ENCODE peak calls at places on chromosomes 7 and 10, in nine cellular contexts. S is AG10803, W is choroid plexus epithelial cell, I is left ventricle myocardium inferior, H is tibial nerve, L is prostate gland, Q is HFF-Myc, P is IMR-90, X is SK-N-SH. B is an unnamed sample.

GRCh38 chr10:47415520-47416304 is 31.6 kb upstream of the ZNF488 start:
- DNase-seq in Q (no peak), L (no peak), X (no peak), I (no peak), S (no peak), H (no peak), P (no peak), W (no peak), B (no peak)

GRCh38 chr10:60148266-60148840 is 241.3 kb downstream of the ANK3 start:
- DNase-seq in W (peak), P (peak), L (peak), S (peak), Q (peak), H (no peak), X (no peak), I (no peak), B (peak)

GRCh38 chr7:99407849-99408346 is 499 bp downstream of the PDAP1 start:
- DNase-seq in P (peak), Q (no peak), I (peak), H (no peak), S (peak), X (peak), L (no peak), W (peak), B (peak)

GRCh38 chr10:106571216-106571954 is 593.1 kb downstream of the SORCS1 start:
- DNase-seq in P (peak), I (no peak), X (peak), Q (no peak), W (peak), H (no peak), S (peak), L (no peak), B (peak)

GRCh38 chr10:126208736-126209317 is 179.4 kb downstream of the ADAM12 start:
- DNase-seq in I (no peak), P (no peak), W (peak), L (no peak), Q (no peak), X (no peak), H (no peak), S (no peak), B (no peak)

GRCh38 chr10:100907175-100907574 is 5.6 kb upstream of the SLF2 start:
- DNase-seq in L (no peak), W (peak), H (no peak), I (no peak), Q (no peak), P (no peak), S (no peak), X (no peak), B (no peak)

GRCh38 chr10:24814568-24815313 is 91.1 kb upstream of the ARHGAP21 start:
- DNase-seq in P (peak), H (no peak), I (no peak), S (peak), Q (no peak), X (no peak), W (peak), L (no peak), B (peak)

GRCh38 chr10:51073461-51074237 is 638 bp upstream of the PRKG1 start:
- DNase-seq in Q (no peak), P (peak), I (peak), S (peak), H (peak), L (peak), X (peak), W (peak), B (no peak)

GRCh38 chr7:131173148-131173890 is 154.4 kb upstream of the MKLN1 start:
- DNase-seq in I (no peak), X (no peak), L (no peak), W (peak), S (peak), P (peak), Q (no peak), H (no peak), B (peak)

GRCh38 chr7:110921478-110922210 is 169.3 kb upstream of the LRRN3 start:
- DNase-seq in W (peak), L (no peak), Q (no peak), I (no peak), X (no peak), P (peak), H (no peak), S (peak), B (peak)

GRCh38 chr7:4882169-4882741 is 1.3 kb downstream of the RADIL start:
- DNase-seq in Q (peak), I (peak), S (peak), W (peak), P (peak), L (peak), H (peak), X (peak), B (peak)

GRCh38 chr7:156060925-156061324 is 248.7 kb upstream of the SHH start:
- DNase-seq in H (no peak), P (no peak), W (no peak), I (no peak), L (no peak), X (no peak), Q (no peak), S (no peak), B (no peak)

GRCh38 chr7:93779115-93779514 is 111.4 kb downstream of the TFPI2 start:
- DNase-seq in I (no peak), H (no peak), W (peak), X (no peak), L (no peak), Q (no peak), P (no peak), S (peak), B (no peak)

GRCh38 chr7:96080021-96080420 is 241.9 kb downstream of the SLC25A13 start:
- DNase-seq in X (no peak), L (no peak), S (no peak), H (no peak), Q (no peak), W (no peak), I (no peak), P (peak), B (peak)

GRCh38 chr7:157005456-157006204 is 4.8 kb downstream of the MNX1 start:
- DNase-seq in X (peak), Q (no peak), L (no peak), S (no peak), W (no peak), I (no peak), P (no peak), H (no peak), B (no peak)

GRCh38 chr7:7970620-7971307 is 2.2 kb downstream of the GLCCI1 start:
- DNase-seq in X (peak), P (peak), L (no peak), H (no peak), I (no peak), S (no peak), Q (no peak), W (peak), B (peak)

GRCh38 chr10:132432176-132432540 is 35.2 kb downstream of the PWWP2B start:
- DNase-seq in X (peak), L (no peak), H (no peak), W (no peak), Q (no peak), P (no peak), I (no peak), S (no peak), B (no peak)

GRCh38 chr7:74040791-74041520 is 13.0 kb downstream of the ELN start:
- DNase-seq in L (no peak), X (no peak), H (no peak), W (no peak), I (no peak), P (no peak), S (no peak), Q (no peak), B (no peak)

GRCh38 chr10:104090597-104090996 is 4.9 kb upstream of the COL17A1 start:
- DNase-seq in Q (no peak), L (no peak), H (no peak), X (no peak), P (peak), S (no peak), W (peak), I (no peak), B (peak)

GRCh38 chr7:73623798-73624668 is at the start of gene MLXIPL:
- DNase-seq in W (peak), H (peak), P (no peak), Q (no peak), I (peak), S (peak), L (peak), X (peak), B (peak)

GRCh38 chr10:29612657-29613056 is 22.1 kb downstream of the SVIL start:
- DNase-seq in Q (no peak), L (no peak), P (no peak), W (no peak), X (no peak), I (no peak), H (no peak), S (no peak), B (no peak)

GRCh38 chr7:70693300-70693689 is 438.6 kb upstream of the GALNT17 start:
- DNase-seq in Q (no peak), L (no peak), H (no peak), W (peak), X (peak), I (no peak), P (no peak), S (peak), B (peak)

GRCh38 chr10:44253769-44254462 is 131.0 kb downstream of the CXCL12 start:
- DNase-seq in X (no peak), I (peak), P (peak), S (peak), L (peak), Q (peak), H (peak), W (peak), B (peak)

GRCh38 chr10:35912615-35913170 is 270.6 kb upstream of the FZD8 start:
- DNase-seq in S (peak), I (no peak), Q (peak), W (peak), H (no peak), L (no peak), P (peak), X (no peak), B (peak)

GRCh38 chr10:91051834-91052233 is 130.9 kb upstream of the ANKRD1 start:
- DNase-seq in X (no peak), L (peak), H (peak), P (no peak), I (peak), W (no peak), S (peak), Q (no peak), B (peak)

GRCh38 chr7:130996841-130997231 is 262.8 kb upstream of the KLF14 start:
- DNase-seq in X (no peak), L (peak), I (no peak), S (no peak), Q (no peak), P (peak), W (peak), H (no peak), B (no peak)

GRCh38 chr7:5421626-5422323 is 1.9 kb downstream of the TNRC18 start:
- DNase-seq in I (peak), X (peak), L (peak), P (peak), S (peak), W (peak), Q (no peak), H (peak), B (peak)

GRCh38 chr7:107388604-107389003 is 81.3 kb upstream of the GPR22 start:
- DNase-seq in H (no peak), I (no peak), X (no peak), L (no peak), Q (no peak), P (no peak), W (no peak), S (no peak), B (no peak)
- H3K4me3 ChIP-seq in H (no peak), I (no peak), X (no peak), L (no peak), Q (no peak), P (no peak), W (no peak), S (no peak), B (no peak)

GRCh38 chr7:100476108-100476780 is 2.8 kb downstream of the TSC22D4 start:
- DNase-seq in H (no peak), W (no peak), L (no peak), S (no peak), Q (no peak), X (peak), P (no peak), I (no peak), B (no peak)

GRCh38 chr7:100475549-100475948 is 3.5 kb downstream of the TSC22D4 start:
- DNase-seq in S (no peak), L (no peak), P (no peak), X (peak), Q (no peak), W (no peak), H (peak), I (peak), B (no peak)

GRCh38 chr7:100478966-100479660 is at the start of gene TSC22D4:
- DNase-seq in I (peak), L (peak), W (peak), X (peak), H (peak), Q (peak), S (peak), P (peak), B (peak)

GRCh38 chr7:100477871-100478248 is 1.2 kb downstream of the TSC22D4 start:
- DNase-seq in H (no peak), P (no peak), S (no peak), I (no peak), X (no peak), Q (no peak), W (no peak), L (no peak), B (peak)

DNA sequence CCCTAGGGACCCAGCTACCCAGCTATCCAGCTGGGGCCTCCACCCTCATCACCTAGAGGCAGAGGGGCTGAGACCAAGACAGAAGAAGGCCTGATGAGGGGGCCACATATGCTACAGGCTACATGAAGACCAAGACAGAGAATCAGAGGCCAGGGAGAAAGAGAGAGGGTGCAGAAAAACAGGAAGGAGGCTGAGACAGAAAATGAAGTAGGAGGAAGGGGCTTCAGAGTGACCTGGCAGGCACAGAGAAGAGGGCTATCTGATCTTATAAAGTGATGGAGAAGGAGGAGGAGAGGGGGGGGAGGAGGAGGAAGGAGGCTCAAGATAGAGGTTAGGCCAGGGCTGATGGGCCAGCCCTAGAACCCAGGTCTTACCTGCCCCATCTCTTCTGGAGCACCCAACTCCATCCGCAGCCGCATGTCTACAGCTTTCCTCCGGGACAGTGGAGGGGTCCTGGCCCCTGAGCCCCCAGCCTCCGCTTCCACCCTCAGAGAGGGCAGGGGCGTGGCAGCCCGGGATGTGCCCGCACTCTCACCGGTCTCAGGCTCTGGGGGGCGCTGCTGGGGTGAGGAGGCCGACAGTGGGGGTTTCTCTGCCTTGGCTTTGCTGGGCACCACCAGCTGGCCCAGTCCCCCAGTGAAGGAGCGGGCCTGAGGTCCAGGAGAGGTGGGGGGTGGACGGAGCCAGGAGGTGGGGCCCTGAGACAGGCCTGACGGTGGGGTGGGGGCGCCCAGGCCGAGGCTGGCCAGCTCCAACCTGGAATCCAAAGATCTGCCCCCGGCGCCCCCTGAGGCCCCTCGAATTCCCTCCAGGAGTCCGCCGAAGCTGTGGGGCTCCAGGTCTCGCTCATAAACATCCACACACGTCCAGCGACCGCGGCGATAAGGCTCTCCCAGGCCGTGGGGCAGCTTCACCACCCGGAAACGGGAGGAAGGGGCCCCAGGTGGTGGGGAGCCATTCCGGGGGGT is 1.8 kb downstream of the TSC22D4 start:
- DNase-seq in L (no peak), Q (no peak), W (no peak), I (no peak), X (peak), H (no peak), S (no peak), P (no peak), B (no peak)
- TF ChIP-seq CTCF in L (no peak), Q (peak), W (peak), I (no peak), X (peak), H (no peak), S (peak), P (peak), B (peak)

DNA sequence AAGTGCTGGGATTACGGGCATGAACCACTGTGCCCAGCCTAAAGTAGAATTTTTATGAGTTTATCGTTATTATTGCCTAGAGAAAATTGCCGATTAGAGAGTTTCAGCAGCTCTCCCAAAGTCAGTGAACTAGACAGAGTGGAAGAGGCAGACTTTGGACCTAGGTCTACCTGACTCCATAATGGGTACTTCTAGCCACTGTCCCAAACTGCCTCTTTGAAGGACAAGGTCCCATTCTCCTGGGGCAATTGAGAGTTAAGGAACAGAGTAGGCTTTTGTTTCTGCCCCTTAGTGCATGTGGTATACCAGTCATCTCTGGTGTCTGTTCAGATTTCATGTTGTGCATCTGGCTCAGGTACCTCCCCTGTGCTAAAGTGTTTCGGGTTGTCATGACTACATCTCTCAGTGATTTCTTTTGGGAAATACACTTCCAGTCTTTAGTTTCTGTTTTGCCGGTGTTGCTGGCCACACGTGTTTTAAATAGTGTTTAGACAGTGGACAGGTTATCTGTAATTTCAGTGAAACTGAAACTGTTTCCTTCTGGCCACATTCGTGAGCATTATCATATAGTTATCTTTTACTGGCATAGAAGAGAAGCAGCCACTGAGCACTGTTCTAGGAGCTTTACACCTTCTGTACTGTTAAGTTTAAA is 4.7 kb downstream of the TMEM236 start:
- DNase-seq in Q (no peak), L (no peak), S (peak), H (no peak), I (no peak), W (peak), X (no peak), P (peak), B (no peak)
- H3K4me3 ChIP-seq in Q (no peak), L (no peak), S (no peak), H (no peak), I (no peak), W (no peak), X (no peak), P (no peak), B (no peak)

GRCh38 chr10:113139695-113140094 is 189.6 kb downstream of the TCF7L2 start:
- DNase-seq in Q (no peak), S (peak), P (peak), L (no peak), I (no peak), X (peak), H (no peak), W (peak), B (peak)
- TF ChIP-seq CTCF in Q (peak), S (peak), P (peak), L (no peak), I (peak), X (peak), H (peak), W (peak), B (peak)

GRCh38 chr10:116124777-116125176 is 148.2 kb downstream of the GFRA1 start:
- DNase-seq in I (no peak), S (no peak), H (no peak), P (no peak), L (no peak), W (no peak), X (no peak), Q (no peak), B (no peak)

GRCh38 chr10:116122126-116122525 is 150.9 kb downstream of the GFRA1 start:
- DNase-seq in L (no peak), W (no peak), H (no peak), X (no peak), I (no peak), P (no peak), S (no peak), Q (no peak), B (no peak)

GRCh38 chr10:116125180-116125579 is 147.8 kb downstream of the GFRA1 start:
- DNase-seq in P (no peak), H (no peak), Q (no peak), W (no peak), X (no peak), S (no peak), I (no peak), L (no peak), B (no peak)

GRCh38 chr10:116120688-116121087 is 152.3 kb downstream of the GFRA1 start:
- DNase-seq in Q (no peak), X (no peak), S (no peak), P (no peak), L (no peak), W (no peak), I (no peak), H (no peak), B (no peak)

GRCh38 chr10:116122664-116123063 is 150.3 kb downstream of the GFRA1 start:
- DNase-seq in X (no peak), W (no peak), Q (no peak), I (no peak), P (no peak), S (no peak), H (no peak), L (no peak), B (no peak)
- H3K4me3 ChIP-seq in X (no peak), W (no peak), Q (no peak), I (no peak), P (no peak), S (no peak), H (no peak), L (no peak), B (no peak)

GRCh38 chr10:95728535-95728934 is 27.4 kb upstream of the ENTPD1 start:
- DNase-seq in W (peak), I (no peak), X (no peak), Q (no peak), P (peak), L (no peak), S (no peak), H (no peak), B (peak)
- TF ChIP-seq CTCF in W (peak), I (peak), X (no peak), Q (no peak), P (no peak), L (no peak), S (no peak), H (no peak), B (no peak)

DNA sequence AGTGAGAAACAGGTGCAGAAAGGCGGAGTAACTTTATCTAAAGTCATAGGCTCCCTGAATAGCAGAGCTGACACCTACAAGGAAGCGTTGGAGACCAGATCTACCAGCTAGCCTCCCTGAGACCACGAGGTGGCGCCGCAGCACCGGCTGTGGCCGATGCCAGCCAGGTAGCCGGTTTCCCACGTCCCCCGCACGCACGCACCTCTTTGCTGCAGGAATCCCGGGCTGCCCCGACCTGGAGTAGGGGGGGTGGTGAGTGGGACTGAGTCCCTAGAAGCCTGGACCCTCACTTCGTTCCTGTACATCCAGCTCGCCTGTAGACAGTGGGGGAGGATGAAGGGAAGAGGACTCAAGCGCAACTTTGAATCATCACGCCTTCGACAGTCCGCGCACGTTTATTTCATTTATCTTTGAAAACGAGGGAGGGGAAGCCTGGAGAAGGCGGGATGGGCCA is 3.7 kb downstream of the ELOVL3 start:
- DNase-seq in X (peak), S (peak), P (peak), H (peak), W (peak), Q (peak), I (peak), L (peak), B (peak)
- H3K4me3 ChIP-seq in X (peak), S (peak), P (peak), H (peak), W (peak), Q (peak), I (peak), L (peak), B (peak)

GRCh38 chr10:86289577-86289868 is 77.1 kb downstream of the GRID1 start:
- DNase-seq in Q (no peak), L (no peak), S (no peak), P (no peak), W (no peak), I (no peak), H (no peak), X (peak), B (no peak)

GRCh38 chr10:86293323-86293840 is 73.2 kb downstream of the GRID1 start:
- DNase-seq in Q (no peak), S (no peak), X (peak), H (no peak), L (no peak), I (no peak), W (no peak), P (no peak), B (no peak)

GRCh38 chr10:86290933-86291615 is 75.5 kb downstream of the GRID1 start:
- DNase-seq in H (no peak), X (peak), I (no peak), S (no peak), W (no peak), P (no peak), L (no peak), Q (no peak), B (no peak)

GRCh38 chr10:86292462-86293322 is 73.9 kb downstream of the GRID1 start:
- DNase-seq in Q (no peak), I (peak), P (no peak), X (peak), H (no peak), W (no peak), L (no peak), S (no peak), B (no peak)

GRCh38 chr10:86291616-86292340 is 74.8 kb downstream of the GRID1 start:
- DNase-seq in X (peak), I (no peak), S (no peak), P (no peak), W (no peak), L (no peak), H (no peak), Q (no peak), B (no peak)
- TF ChIP-seq CTCF in X (no peak), I (no peak), S (no peak), P (no peak), W (no peak), L (no peak), H (no peak), Q (no peak), B (no peak)

B was measured in astrocyte of the spinal cord.